ENCODE peak calls at places on chromosomes 12 and 14, in nine cellular contexts. S, Y, H, U, L, J, P, D and I are unnamed samples.

GRCh38 chr12:130639759-130640158 is 76.3 kb downstream of the RIMBP2 start:
- DNase-seq in L (no peak), D (no peak), H (no peak), U (no peak), Y (no peak), S (no peak), P (no peak), J (no peak), I (no peak)

GRCh38 chr12:16955083-16955657 is 349.2 kb upstream of the LMO3 start:
- DNase-seq in P (peak; percentile 36), H (no peak), J (no peak), L (no peak), Y (no peak), S (no peak), D (no peak), U (no peak), I (no peak)

GRCh38 chr12:70070494-70071007 is 172.7 kb upstream of the CNOT2 start:
- DNase-seq in L (no peak), Y (no peak), J (no peak), H (no peak), U (no peak), D (no peak), S (no peak), P (no peak), I (no peak)

GRCh38 chr12:68406134-68406576 is 74.0 kb upstream of the MDM1 start:
- DNase-seq in D (peak; percentile 90), P (peak; percentile 30), L (peak; percentile 40), S (peak; percentile 93), J (peak; percentile 88), Y (peak; percentile 95), H (peak; percentile 82), U (peak; percentile 95), I (peak; percentile 90)

GRCh38 chr12:26195641-26196423 is 459 bp downstream of the SSPN start:
- DNase-seq in U (peak; percentile 26), P (peak; percentile 79), J (peak; percentile 44), S (peak; percentile 69), Y (peak; percentile 71), D (peak; percentile 55), H (peak; percentile 31), L (peak; percentile 23), I (peak; percentile 87)

GRCh38 chr14:42671636-42672035 is 1065.0 kb downstream of the LRFN5 start:
- DNase-seq in L (no peak), J (no peak), H (no peak), P (no peak), D (no peak), Y (no peak), U (no peak), S (no peak), I (no peak)

GRCh38 chr12:15584366-15585041 is 204.7 kb downstream of the EPS8 start:
- DNase-seq in J (no peak), P (peak; percentile 69), Y (no peak), H (peak; percentile 83), U (no peak), L (no peak), D (no peak), S (no peak), I (no peak)

GRCh38 chr12:93591137-93591868 is 18.8 kb downstream of the SOCS2 start:
- DNase-seq in L (peak; percentile 71), P (peak; percentile 87), U (peak; percentile 74), S (peak; percentile 67), D (peak; percentile 59), J (peak; percentile 70), H (peak; percentile 87), Y (peak; percentile 89), I (peak; percentile 95)

GRCh38 chr12:65715976-65716375 is 108.3 kb upstream of the HMGA2 start:
- DNase-seq in H (no peak), P (no peak), U (no peak), J (no peak), Y (no peak), S (no peak), D (no peak), L (no peak), I (no peak)

GRCh38 chr14:103880334-103880985 is 33.1 kb upstream of the PPP1R13B start:
- DNase-seq in S (peak; percentile 62), Y (peak; percentile 85), U (peak; percentile 83), P (no peak), L (peak; percentile 28), D (peak; percentile 90), J (peak; percentile 91), H (peak; percentile 51), I (peak; percentile 96)

GRCh38 chr14:105422695-105423487 is 3.3 kb downstream of the MTA1 start:
- DNase-seq in J (no peak), H (no peak), Y (peak; percentile 45), U (no peak), S (no peak), D (no peak), L (no peak), P (no peak), I (no peak)

GRCh38 chr14:75046275-75046674 is 5.0 kb downstream of the MLH3 start:
- DNase-seq in S (no peak), U (no peak), H (no peak), L (no peak), D (no peak), P (no peak), J (no peak), Y (no peak), I (no peak)

GRCh38 chr12:122865268-122866231 is 30.3 kb downstream of the HIP1R start:
- DNase-seq in U (peak; percentile 81), D (peak; percentile 28), P (peak; percentile 54), Y (peak; percentile 69), L (no peak), H (no peak), S (no peak), J (peak; percentile 83), I (no peak)

GRCh38 chr12:49903351-49903699 is 375 bp downstream of the FAIM2 start:
- DNase-seq in D (peak; percentile 32), S (no peak), Y (no peak), P (no peak), J (no peak), H (no peak), L (no peak), U (no peak), I (no peak)

GRCh38 chr12:127107744-127108143 is 1159.2 kb upstream of the TMEM132C start:
- DNase-seq in J (no peak), Y (no peak), L (no peak), S (no peak), H (no peak), P (no peak), U (no peak), D (no peak), I (no peak)

GRCh38 chr12:116939734-116940133 is 29.0 kb downstream of the FBXW8 start:
- DNase-seq in S (no peak), D (no peak), L (no peak), U (no peak), J (no peak), P (no peak), Y (peak; percentile 64), H (no peak), I (no peak)

GRCh38 chr12:11807453-11807852 is 158.0 kb downstream of the ETV6 start:
- DNase-seq in J (no peak), S (no peak), U (no peak), Y (no peak), D (no peak), P (no peak), L (no peak), H (no peak), I (no peak)

GRCh38 chr12:50217202-50217601 is 50.0 kb upstream of the CERS5 start:
- DNase-seq in P (no peak), S (no peak), L (no peak), Y (no peak), D (no peak), J (no peak), U (no peak), H (no peak), I (no peak)

GRCh38 chr14:91649930-91650329 is 82.0 kb downstream of the CATSPERB start:
- DNase-seq in D (no peak), S (no peak), H (peak; percentile 49), P (peak; percentile 30), J (no peak), U (no peak), Y (no peak), L (no peak), I (peak; percentile 21)

GRCh38 chr12:69620077-69620476 is 9.4 kb upstream of the LRRC10 start:
- DNase-seq in L (no peak), D (no peak), U (no peak), H (no peak), S (no peak), Y (no peak), J (no peak), P (no peak), I (no peak)

GRCh38 chr12:91608562-91608961 is 425.9 kb upstream of the DCN start:
- DNase-seq in L (no peak), S (no peak), D (no peak), H (no peak), U (no peak), J (no peak), P (no peak), Y (no peak), I (no peak)
- TF ChIP-seq POLR2A in L (no peak), S (no peak), D (no peak), H (no peak), U (no peak), J (no peak), P (no peak), Y (no peak), I (no peak)

GRCh38 chr12:188910-189621 is 24.9 kb downstream of the SLC6A12 start:
- DNase-seq in P (peak; percentile 77), U (peak; percentile 62), J (peak; percentile 57), L (no peak), D (peak; percentile 53), H (peak; percentile 45), S (no peak), Y (peak; percentile 72), I (no peak)
- H3K4me3 ChIP-seq in P (no peak overlapping the region), U (peak overlapping the region; percentile 41), J (peak overlapping the region; percentile 41), L (peak overlapping the region; percentile 54), D (peak overlapping the region; percentile 38), H (peak overlapping the region; percentile 46), S (peak overlapping the region; percentile 53), Y (peak overlapping the region; percentile 46), I (peak overlapping the region; percentile 20)

DNA sequence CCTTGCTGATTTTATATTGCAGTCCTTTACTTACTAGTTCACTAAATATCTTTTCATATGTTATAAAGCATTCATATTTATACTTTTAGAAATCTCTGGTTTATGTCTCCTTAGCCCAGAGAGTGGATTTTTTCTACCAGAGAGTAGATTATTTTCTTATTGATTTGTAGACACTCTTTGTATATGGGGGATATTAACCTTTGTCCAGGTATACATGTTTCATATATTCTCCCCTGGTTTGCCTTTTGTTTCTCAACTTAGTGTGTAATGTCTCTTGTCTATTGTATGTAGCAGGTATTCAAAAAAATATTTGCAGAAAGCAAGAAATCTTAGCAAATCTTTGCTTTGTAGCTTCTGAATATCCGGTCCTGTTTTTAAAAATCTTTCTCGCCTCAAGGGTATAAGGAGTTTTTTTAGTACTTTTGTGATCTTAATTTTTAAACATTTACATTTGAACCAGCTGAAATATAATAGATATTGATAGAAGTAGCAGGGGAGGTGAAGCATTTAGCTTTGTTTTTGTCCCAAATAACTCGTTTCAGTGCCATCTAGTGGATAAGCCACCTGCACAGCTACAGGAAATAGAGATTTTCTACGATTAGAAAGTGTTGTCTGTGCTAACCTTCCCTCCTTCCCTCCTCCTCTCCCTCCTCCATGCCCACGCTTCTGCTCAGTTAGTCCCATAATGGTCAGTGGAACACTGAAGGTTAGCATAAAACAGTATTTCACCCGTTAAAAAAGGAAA is 97.0 kb downstream of the PHETA1 start:
- DNase-seq in S (no peak), D (no peak), L (no peak), P (peak; percentile 45), J (no peak), H (no peak), Y (no peak), U (no peak), I (no peak)
- TF ChIP-seq CTCF in S (no peak), D (no peak), L (no peak), P (peak; percentile 52), J (no peak), H (peak; percentile 11), Y (no peak), U (peak; percentile 10), I (no peak)

GRCh38 chr12:53500119-53500775 is 836 bp upstream of the TARBP2 start:
- DNase-seq in Y (peak; percentile 73), H (peak; percentile 65), P (peak; percentile 86), J (peak; percentile 50), L (peak; percentile 34), S (peak; percentile 67), U (no peak), D (peak; percentile 79), I (peak; percentile 83)
- TF ChIP-seq POLR2A in Y (peak; percentile 92), H (peak; percentile 88), P (peak; percentile 66), J (no peak), L (peak; percentile 85), S (peak; percentile 86), U (peak; percentile 93), D (peak; percentile 100), I (peak; percentile 94)